ENCODE peak calls at places on chromosomes 6 and 20, in seven cellular contexts. Z is tibial artery, G is neural progenitor cell, P is IMR-90, U is epithelial cell of esophagus, N is OCI-LY7, W is tibial nerve. Y is an unnamed sample.

GRCh38 chr6:134911532-134911931 is 38.4 kb downstream of the ALDH8A1 start:
- DNase-seq in Z (no peak), W (no peak), U (peak), N (no peak), P (peak), G (no peak), Y (no peak)

GRCh38 chr20:47699804-47700203 is 85.5 kb downstream of the SULF2 start:
- DNase-seq in P (no peak), Z (no peak), N (no peak), G (no peak), U (no peak), W (no peak), Y (no peak)

GRCh38 chr6:93417421-93417996 is 1.9 kb downstream of the EPHA7 start:
- DNase-seq in U (no peak), W (no peak), Z (peak), N (no peak), G (no peak), P (no peak), Y (no peak)

GRCh38 chr6:139369568-139370046 is 4.8 kb downstream of the CITED2 start:
- DNase-seq in G (peak), Z (no peak), W (no peak), N (peak), P (peak), U (peak), Y (no peak)

GRCh38 chr20:56629464-56630085 is 469 bp downstream of the TFAP2C start:
- DNase-seq in N (no peak), G (peak), U (no peak), P (no peak), W (no peak), Z (no peak), Y (no peak)

GRCh38 chr20:16801919-16802651 is 53.9 kb downstream of the OTOR start:
- DNase-seq in P (peak), N (peak), Z (no peak), G (peak), W (peak), U (peak), Y (no peak)

GRCh38 chr6:107578642-107579332 is 88.9 kb downstream of the SOBP start:
- DNase-seq in Z (no peak), G (peak), N (no peak), W (no peak), P (no peak), U (no peak), Y (no peak)

GRCh38 chr6:53056273-53056672 is 8.9 kb upstream of the FBXO9 start:
- DNase-seq in U (no peak), Z (no peak), P (no peak), W (no peak), G (no peak), N (no peak), Y (no peak)

GRCh38 chr6:33896391-33897192 is 92.8 kb upstream of the MLN start:
- DNase-seq in Z (no peak), W (no peak), N (no peak), G (no peak), P (peak), U (no peak), Y (no peak)

GRCh38 chr6:75283907-75284284 is 696 bp downstream of the TMEM30A start:
- DNase-seq in P (no peak), G (peak), U (no peak), W (no peak), Z (no peak), N (peak), Y (no peak)

GRCh38 chr6:170177383-170178265 is 113.3 kb downstream of the DLL1 start:
- DNase-seq in U (no peak), Z (no peak), W (no peak), N (no peak), P (no peak), G (no peak), Y (no peak)

GRCh38 chr6:158060447-158061360 is 79.0 kb downstream of the SYNJ2 start:
- DNase-seq in G (no peak), W (peak), P (peak), N (no peak), U (peak), Z (peak), Y (no peak)

GRCh38 chr6:44572346-44572745 is 184.8 kb downstream of the CDC5L start:
- DNase-seq in G (no peak), P (no peak), U (no peak), N (no peak), W (no peak), Z (no peak), Y (no peak)

GRCh38 chr6:43997342-43997677 is 129.9 kb downstream of the MRPL14 start:
- DNase-seq in U (no peak), N (no peak), W (no peak), Z (no peak), G (no peak), P (no peak), Y (no peak)

GRCh38 chr20:1185781-1186334 is 1.1 kb upstream of the TMEM74B start:
- DNase-seq in U (peak), Z (no peak), W (no peak), G (peak), P (peak), N (peak), Y (no peak)

GRCh38 chr6:9799582-9799981 is 615.3 kb downstream of the TFAP2A start:
- DNase-seq in U (no peak), N (no peak), W (no peak), Z (no peak), G (no peak), P (no peak), Y (no peak)

GRCh38 chr20:62138204-62138543 is 5.0 kb downstream of the PSMA7 start:
- DNase-seq in G (no peak), W (no peak), N (no peak), P (no peak), U (no peak), Z (no peak), Y (no peak)

GRCh38 chr20:54070187-54070987 is at the start of gene BCAS1:
- DNase-seq in W (no peak), P (no peak), U (no peak), Z (no peak), G (no peak), N (no peak), Y (no peak)

GRCh38 chr20:25310268-25310920 is 62.5 kb downstream of the PYGB start:
- DNase-seq in W (peak), G (peak), Z (peak), P (peak), N (peak), U (peak), Y (peak)

GRCh38 chr6:160808263-160808662 is 106.2 kb downstream of the PLG start:
- DNase-seq in P (no peak), G (no peak), N (no peak), U (no peak), Z (no peak), W (no peak), Y (no peak)

GRCh38 chr6:115323001-115323400 is 737.7 kb downstream of the FRK start:
- DNase-seq in U (peak), G (no peak), P (no peak), W (no peak), Z (no peak), N (no peak), Y (no peak)

GRCh38 chr20:48823476-48823875 is 4.3 kb downstream of the PREX1 start:
- DNase-seq in W (no peak), G (no peak), N (no peak), Z (no peak), P (no peak), U (no peak), Y (no peak)

GRCh38 chr6:51350308-51350904 is 531.7 kb downstream of the TFAP2B start:
- DNase-seq in P (no peak), W (no peak), U (peak), Z (no peak), G (no peak), N (peak), Y (no peak)

GRCh38 chr6:154156135-154156948 is 117.3 kb downstream of the OPRM1 start:
- DNase-seq in P (peak), Z (no peak), U (peak), G (peak), N (peak), W (peak), Y (no peak)

GRCh38 chr6:42021847-42022754 is 28.2 kb upstream of the TAF8 start:
- DNase-seq in W (no peak), Z (no peak), P (no peak), N (peak), U (no peak), G (no peak), Y (no peak)

GRCh38 chr6:144063744-144064401 is 31.5 kb downstream of the SF3B5 start:
- DNase-seq in N (peak), P (no peak), U (peak), G (peak), W (peak), Z (peak), Y (peak)

GRCh38 chr6:168078199-168078942 is 641 bp downstream of the FRMD1 start:
- DNase-seq in P (no peak), N (no peak), W (no peak), Z (no peak), U (no peak), G (no peak), Y (no peak)

GRCh38 chr6:69868252-69868804 is 2.0 kb downstream of the COL19A1 start:
- DNase-seq in P (no peak), U (no peak), N (no peak), W (no peak), Z (no peak), G (no peak), Y (no peak)

DNA sequence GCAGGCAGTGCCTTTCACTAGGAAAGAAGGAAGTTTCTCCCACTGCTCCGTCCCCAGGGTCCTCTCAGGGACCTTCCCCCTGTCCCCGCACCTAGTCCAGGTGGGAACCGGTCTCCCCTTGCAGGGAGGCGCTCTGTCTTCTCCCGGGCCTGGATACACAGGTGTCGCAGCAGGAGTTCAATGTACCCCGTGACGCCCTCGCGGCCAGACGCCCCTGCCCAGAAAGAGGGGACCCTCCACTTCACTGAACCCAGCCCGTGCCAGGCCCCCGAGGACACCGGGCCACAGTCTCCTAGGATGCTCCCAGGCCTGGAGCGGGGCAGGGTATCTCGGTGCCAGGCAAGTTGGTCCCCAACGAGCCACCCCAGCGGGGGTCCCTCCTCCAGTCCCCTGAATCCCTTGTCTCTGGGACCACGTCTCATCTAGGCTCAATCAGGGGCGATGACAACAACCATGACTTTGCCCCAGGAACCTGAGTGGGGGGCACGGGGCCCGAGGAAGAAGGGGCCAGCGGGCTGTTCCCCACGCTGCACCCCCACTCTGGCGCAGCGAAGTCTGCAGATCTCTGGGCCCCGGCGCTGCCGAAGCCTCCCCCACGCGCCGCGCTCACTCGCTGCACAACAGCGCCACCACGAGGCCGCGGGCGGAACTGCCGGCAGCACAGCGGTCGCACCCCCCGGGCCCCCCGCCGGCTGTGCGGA is 103.0 kb downstream of the EDN3 start:
- DNase-seq in W (peak), G (peak), P (no peak), U (peak), Z (no peak), N (peak), Y (no peak)
- TF ChIP-seq CTCF in W (peak), G (peak), P (peak), U (peak), Z (peak), N (peak), Y (peak)

GRCh38 chr6:123967900-123968299 is 164.2 kb downstream of the NKAIN2 start:
- DNase-seq in N (no peak), W (no peak), P (no peak), G (no peak), Z (no peak), U (no peak), Y (peak)

GRCh38 chr6:123962508-123962907 is 158.8 kb downstream of the NKAIN2 start:
- DNase-seq in Z (no peak), N (no peak), W (no peak), P (no peak), G (no peak), U (peak), Y (no peak)

GRCh38 chr6:123965894-123966293 is 162.2 kb downstream of the NKAIN2 start:
- DNase-seq in P (peak), W (no peak), G (peak), U (peak), N (no peak), Z (no peak), Y (no peak)
- TF ChIP-seq CTCF in P (peak), W (peak), G (peak), U (peak), N (no peak), Z (peak), Y (no peak)

DNA sequence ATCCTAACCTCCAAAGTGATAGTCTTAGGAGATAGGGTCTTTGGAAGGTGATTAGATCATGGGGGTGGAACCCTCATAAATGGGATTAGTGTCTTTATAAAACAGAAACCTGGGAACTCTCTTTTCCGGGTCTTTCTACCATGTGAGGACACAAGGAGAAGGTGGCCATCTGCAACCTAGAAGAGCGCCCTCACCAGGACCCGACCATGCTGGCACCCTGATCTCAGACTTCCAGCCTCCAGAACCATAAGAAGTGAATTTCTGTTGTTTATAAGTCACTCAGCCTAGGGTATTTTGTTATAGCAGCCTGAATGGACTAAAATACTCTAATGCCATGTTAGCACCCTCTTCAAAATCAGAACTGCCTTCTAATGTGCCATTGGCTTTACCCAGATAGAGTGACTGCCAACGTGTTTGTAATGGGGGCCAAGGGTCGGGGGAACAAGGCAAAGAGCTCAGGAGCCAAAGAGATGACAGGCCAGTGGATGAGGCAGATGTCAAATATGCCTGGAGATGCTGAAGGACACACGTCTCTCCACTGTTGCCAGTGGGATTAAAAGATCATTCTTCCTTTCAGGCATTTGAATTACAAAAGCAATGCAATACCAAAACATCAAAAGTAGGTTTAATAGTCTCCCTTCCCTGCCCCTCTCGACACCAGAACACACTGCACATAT is 21.0 kb downstream of the TUBB2B start:
- DNase-seq in Z (no peak), P (no peak), U (no peak), N (no peak), W (no peak), G (no peak), Y (no peak)
- TF ChIP-seq CTCF in Z (no peak), P (no peak), U (no peak), N (peak), W (no peak), G (no peak), Y (no peak)

DNA sequence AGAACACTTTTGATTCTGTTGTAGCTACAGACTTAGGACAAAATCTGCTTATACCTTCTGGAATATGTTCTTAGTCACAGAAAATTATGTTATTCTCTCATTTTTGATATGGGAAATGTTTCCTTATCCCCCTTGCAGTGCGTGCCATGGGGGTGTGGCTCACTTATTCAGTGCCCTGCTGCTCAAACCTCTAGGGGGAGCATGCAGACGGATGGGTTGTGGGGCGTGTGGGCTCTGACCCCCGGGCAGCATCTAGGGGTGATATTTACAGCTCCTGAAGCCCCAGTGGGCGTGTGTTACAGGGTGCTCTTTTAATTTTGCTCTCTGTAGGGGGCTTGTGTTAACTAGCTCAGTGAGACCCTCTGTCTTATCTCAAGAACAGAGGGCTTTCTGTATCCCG is 61.3 kb upstream of the FERMT1 start:
- DNase-seq in P (no peak), N (no peak), U (no peak), Z (no peak), G (no peak), W (no peak), Y (no peak)
- TF ChIP-seq CTCF in P (no peak), N (peak), U (peak), Z (no peak), G (peak), W (no peak), Y (no peak)

GRCh38 chr20:24102290-24102689 is 113.7 kb upstream of the GGTLC1 start:
- DNase-seq in W (no peak), G (peak), U (peak), N (peak), P (no peak), Z (no peak), Y (no peak)
- TF ChIP-seq CTCF in W (no peak), G (peak), U (peak), N (peak), P (no peak), Z (no peak), Y (peak)

GRCh38 chr6:31008165-31008564 is 2.1 kb upstream of the MUC22 start:
- DNase-seq in P (no peak), N (no peak), Z (no peak), W (no peak), G (no peak), U (peak), Y (no peak)
- TF ChIP-seq CTCF in P (no peak), N (no peak), Z (no peak), W (no peak), G (peak), U (no peak), Y (no peak)

DNA sequence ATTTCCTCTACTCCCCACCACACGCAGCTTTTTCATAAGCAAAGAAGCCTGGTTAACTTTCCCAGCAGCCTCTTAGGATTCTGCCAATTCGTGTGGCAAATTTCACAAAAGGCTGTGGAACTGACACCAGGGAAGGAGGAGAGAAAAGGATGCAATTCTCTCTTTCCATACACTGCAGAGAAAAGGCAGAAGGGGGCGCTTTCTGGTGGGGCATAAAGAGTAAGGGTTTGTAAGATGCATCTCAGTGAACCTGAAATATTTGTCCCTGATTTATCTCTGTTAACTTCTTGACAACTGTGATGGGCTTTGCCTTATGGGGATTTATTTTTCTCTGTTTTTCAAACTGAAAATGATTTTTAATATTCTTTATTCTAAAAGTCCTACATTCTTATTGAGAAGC is 45.5 kb upstream of the GLP1R start:
- DNase-seq in P (no peak), U (peak), N (no peak), G (peak), Z (no peak), W (no peak), Y (no peak)
- TF ChIP-seq CTCF in P (no peak), U (peak), N (peak), G (peak), Z (no peak), W (no peak), Y (no peak)

GRCh38 chr6:165676435-165677068 is 13.5 kb upstream of the PDE10A start:
- DNase-seq in Z (no peak), G (no peak), P (peak), W (no peak), U (no peak), N (no peak), Y (no peak)
- TF ChIP-seq CTCF in Z (no peak), G (no peak), P (no peak), W (no peak), U (no peak), N (no peak), Y (no peak)

GRCh38 chr20:18718129-18718528 is 95.5 kb upstream of the SCP2D1 start:
- DNase-seq in G (no peak), Z (no peak), W (no peak), N (no peak), P (no peak), U (no peak), Y (no peak)
- TF ChIP-seq CTCF in G (no peak), Z (no peak), W (no peak), N (peak), P (no peak), U (peak), Y (no peak)

DNA sequence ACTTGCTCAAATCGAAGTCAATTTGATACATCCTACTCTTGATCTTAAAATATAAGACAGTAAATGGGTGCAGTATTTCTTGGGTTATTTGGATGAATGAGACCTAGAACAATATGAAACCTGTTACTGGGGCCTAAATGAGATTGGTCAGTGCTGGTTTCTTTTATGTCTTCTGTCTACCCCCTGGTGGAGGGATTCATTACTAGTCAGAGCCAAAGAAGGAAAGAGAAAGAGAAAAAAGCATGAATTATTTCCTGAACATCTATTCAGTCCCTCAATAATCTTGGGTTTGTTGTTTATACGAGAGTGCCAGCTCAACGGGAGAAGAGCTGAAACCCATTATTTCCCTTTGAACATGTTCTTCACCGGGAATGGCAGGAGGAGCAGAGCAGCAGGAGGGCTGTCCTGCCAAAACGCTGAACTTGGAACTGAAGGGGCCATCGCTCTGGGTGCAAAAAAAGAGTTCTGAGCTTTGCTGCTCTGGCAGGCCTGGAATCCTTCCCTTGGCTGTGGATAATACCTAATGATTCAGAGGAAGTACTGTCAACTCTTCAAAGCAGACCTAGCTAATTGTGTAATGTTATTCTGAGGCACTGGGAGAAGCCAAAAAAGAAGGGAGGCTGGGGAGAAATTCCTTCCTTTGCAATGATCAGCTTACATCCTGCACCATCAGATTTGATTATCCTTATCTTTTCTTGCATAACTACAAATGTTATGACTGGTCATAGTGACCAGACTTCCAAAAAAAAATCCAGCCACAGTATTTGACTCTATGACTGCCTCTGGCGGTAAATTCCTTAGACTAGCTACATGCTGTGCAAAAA is 72.0 kb downstream of the BLOC1S5 start:
- DNase-seq in W (peak), N (peak), U (peak), P (peak), Z (no peak), G (peak), Y (no peak)
- TF ChIP-seq CTCF in W (peak), N (peak), U (peak), P (peak), Z (peak), G (peak), Y (peak)

Y was measured in CD14-positive monocyte.